ENCODE peak calls at places on chromosomes 2 and 18, in eight cellular contexts. M, W, F, U, D, B, J and X are unnamed samples.

GRCh38 chr2:218997730-218998129 is 4.5 kb upstream of the CRYBA2 start:
- DNase-seq in M (no peak), W (no peak), F (no peak), U (no peak), D (no peak), B (no peak), J (no peak), X (no peak)

GRCh38 chr18:52392160-52392559 is 52.2 kb downstream of the DCC start:
- DNase-seq in M (no peak), W (no peak), F (no peak), U (no peak), D (no peak), B (no peak), J (no peak), X (no peak)

GRCh38 chr2:152222975-152223638 is 47.5 kb upstream of the STAM2 start:
- DNase-seq in M (peak; percentile 8), W (no peak), F (no peak), U (peak; percentile 96), D (peak; percentile 40), B (no peak), J (no peak), X (peak; percentile 9)

GRCh38 chr2:168663993-168664392 is 138.4 kb upstream of the NOSTRIN start:
- DNase-seq in M (no peak), W (no peak), F (no peak), U (peak; percentile 31), D (no peak), B (no peak), J (no peak), X (no peak)

GRCh38 chr2:45303417-45304202 is 294.4 kb upstream of the SIX2 start:
- DNase-seq in M (peak; percentile 11), W (no peak), F (no peak), U (no peak), D (no peak), B (no peak), J (no peak), X (no peak)

GRCh38 chr18:31429623-31430022 is 17.9 kb upstream of the DSG3 start:
- DNase-seq in M (no peak), W (no peak), F (no peak), U (no peak), D (no peak), B (no peak), J (no peak), X (no peak)

GRCh38 chr2:54569745-54570296 is 113.7 kb downstream of the SPTBN1 start:
- DNase-seq in M (no peak), W (no peak), F (no peak), U (no peak), D (no peak), B (no peak), J (no peak), X (no peak)

GRCh38 chr2:178193823-178194599 is at the start of gene OSBPL6:
- DNase-seq in M (peak; percentile 81), W (peak; percentile 78), F (peak; percentile 12), U (peak; percentile 68), D (peak; percentile 65), B (peak; percentile 28), J (peak; percentile 84), X (peak; percentile 77)

GRCh38 chr2:223416826-223417610 is 185.1 kb downstream of the SCG2 start:
- DNase-seq in M (no peak), W (no peak), F (no peak), U (peak; percentile 64), D (no peak), B (no peak), J (no peak), X (no peak)

GRCh38 chr2:231927566-231927890 is 1.3 kb upstream of the NPPC start:
- DNase-seq in M (no peak), W (no peak), F (no peak), U (no peak), D (no peak), B (no peak), J (no peak), X (no peak)

GRCh38 chr2:111697560-111697959 is 186.4 kb downstream of the ANAPC1 start:
- DNase-seq in M (no peak), W (no peak), F (no peak), U (no peak), D (no peak), B (no peak), J (no peak), X (no peak)

GRCh38 chr2:120384486-120385354 is 38.8 kb downstream of the INHBB start:
- DNase-seq in M (no peak), W (no peak), F (no peak), U (no peak), D (no peak), B (no peak), J (no peak), X (no peak)

GRCh38 chr2:133194068-133194655 is 374.1 kb downstream of the NCKAP5 start:
- DNase-seq in M (no peak), W (no peak), F (no peak), U (no peak), D (no peak), B (no peak), J (no peak), X (no peak)

GRCh38 chr2:47072728-47073191 is 82.3 kb downstream of the STPG4 start:
- DNase-seq in M (peak; percentile 44), W (no peak), F (no peak), U (no peak), D (no peak), B (no peak), J (no peak), X (peak; percentile 69)

GRCh38 chr2:142973160-142973821 is 95.8 kb downstream of the KYNU start:
- DNase-seq in M (no peak), W (no peak), F (no peak), U (no peak), D (no peak), B (no peak), J (no peak), X (no peak)

GRCh38 chr2:57720728-57721627 is 325.6 kb upstream of the VRK2 start:
- DNase-seq in M (peak; percentile 81), W (peak; percentile 69), F (no peak), U (peak; percentile 70), D (no peak), B (no peak), J (peak; percentile 54), X (peak; percentile 26)

GRCh38 chr2:151302879-151303278 is 13.4 kb upstream of the NMI start:
- DNase-seq in M (no peak), W (no peak), F (no peak), U (peak; percentile 94), D (no peak), B (no peak), J (no peak), X (no peak)